ENCODE peak calls at places on chromosome 11, in seven cellular contexts. One of them, this sample, is unnamed.

GRCh38 chr11:79931692-79932091 is 490.9 kb upstream of the TENM4 start:
- DNase-seq in left lobe of liver: no peak
- DNase-seq in NCI-H774: no peak
- DNase-seq in activated CD8-positive, alpha-beta memory T cell treated with anti-CD3 and anti-CD28 coated beads, Interleukin-2, amount 50 U/mL, for 48 hours: no peak
- DNase-seq in cardiac muscle cell: no peak
- DNase-seq in NCI-H2081: no peak
- DNase-seq in GM04503: no peak
- DNase-seq in this sample: no peak

GRCh38 chr11:86592047-86592564 is 80.3 kb downstream of the ME3 start:
- DNase-seq in left lobe of liver: no peak
- DNase-seq in NCI-H774: peak
- DNase-seq in activated CD8-positive, alpha-beta memory T cell treated with anti-CD3 and anti-CD28 coated beads, Interleukin-2, amount 50 U/mL, for 48 hours: no peak
- DNase-seq in cardiac muscle cell: no peak
- DNase-seq in NCI-H2081: no peak
- DNase-seq in GM04503: peak
- DNase-seq in this sample: no peak

GRCh38 chr11:104254347-104254746 is 90.4 kb upstream of the PDGFD start:
- DNase-seq in left lobe of liver: no peak
- DNase-seq in NCI-H774: no peak
- DNase-seq in activated CD8-positive, alpha-beta memory T cell treated with anti-CD3 and anti-CD28 coated beads, Interleukin-2, amount 50 U/mL, for 48 hours: peak
- DNase-seq in cardiac muscle cell: peak
- DNase-seq in NCI-H2081: peak
- DNase-seq in GM04503: no peak
- DNase-seq in this sample: peak

GRCh38 chr11:45885921-45886721 is 670 bp downstream of the MAPK8IP1 start:
- DNase-seq in left lobe of liver: no peak
- DNase-seq in NCI-H774: peak
- DNase-seq in activated CD8-positive, alpha-beta memory T cell treated with anti-CD3 and anti-CD28 coated beads, Interleukin-2, amount 50 U/mL, for 48 hours: no peak
- DNase-seq in cardiac muscle cell: no peak
- DNase-seq in NCI-H2081: peak
- DNase-seq in GM04503: no peak
- DNase-seq in this sample: no peak

GRCh38 chr11:30368394-30368793 is 45.5 kb downstream of the ARL14EP start:
- DNase-seq in left lobe of liver: no peak
- DNase-seq in NCI-H774: no peak
- DNase-seq in activated CD8-positive, alpha-beta memory T cell treated with anti-CD3 and anti-CD28 coated beads, Interleukin-2, amount 50 U/mL, for 48 hours: no peak
- DNase-seq in cardiac muscle cell: no peak
- DNase-seq in NCI-H2081: no peak
- DNase-seq in GM04503: no peak
- DNase-seq in this sample: no peak

GRCh38 chr11:65226103-65226442 is 35.7 kb upstream of the POLA2 start:
- DNase-seq in left lobe of liver: no peak
- DNase-seq in NCI-H774: no peak
- DNase-seq in activated CD8-positive, alpha-beta memory T cell treated with anti-CD3 and anti-CD28 coated beads, Interleukin-2, amount 50 U/mL, for 48 hours: no peak
- DNase-seq in cardiac muscle cell: no peak
- DNase-seq in NCI-H2081: no peak
- DNase-seq in GM04503: no peak
- DNase-seq in this sample: no peak

GRCh38 chr11:9251306-9251705 is 13.8 kb downstream of the DENND5A start:
- DNase-seq in left lobe of liver: no peak
- DNase-seq in NCI-H774: no peak
- DNase-seq in activated CD8-positive, alpha-beta memory T cell treated with anti-CD3 and anti-CD28 coated beads, Interleukin-2, amount 50 U/mL, for 48 hours: no peak
- DNase-seq in cardiac muscle cell: no peak
- DNase-seq in NCI-H2081: no peak
- DNase-seq in GM04503: no peak
- DNase-seq in this sample: no peak

GRCh38 chr11:65915821-65916251 is 3.0 kb downstream of the C11orf68 start:
- DNase-seq in left lobe of liver: no peak
- DNase-seq in NCI-H774: no peak
- DNase-seq in activated CD8-positive, alpha-beta memory T cell treated with anti-CD3 and anti-CD28 coated beads, Interleukin-2, amount 50 U/mL, for 48 hours: no peak
- DNase-seq in cardiac muscle cell: peak
- DNase-seq in NCI-H2081: no peak
- DNase-seq in GM04503: peak
- DNase-seq in this sample: peak

GRCh38 chr11:1765871-1766718 is 2.4 kb upstream of the CTSD start:
- DNase-seq in left lobe of liver: no peak
- DNase-seq in NCI-H774: no peak
- DNase-seq in activated CD8-positive, alpha-beta memory T cell treated with anti-CD3 and anti-CD28 coated beads, Interleukin-2, amount 50 U/mL, for 48 hours: no peak
- DNase-seq in cardiac muscle cell: no peak
- DNase-seq in NCI-H2081: no peak
- DNase-seq in GM04503: no peak
- DNase-seq in this sample: no peak

This sample was measured in colonic mucosa.